ENCODE peak calls at places on chromosomes 16 and 17, in seven cellular contexts. U is A549, L is adrenal gland, F is bronchial epithelial cell, P is pancreas, G is epithelial cell of esophagus, D is cardiac muscle cell. E is an unnamed sample.

GRCh38 chr17:2990396-2990795 is 73.0 kb downstream of the OR1D5 start:
- DNase-seq in U (no peak), L (no peak), F (no peak), P (no peak), G (no peak), D (no peak), E (no peak)

GRCh38 chr16:88373211-88373610 is 9.5 kb upstream of the ZNF469 start:
- DNase-seq in U (no peak), L (peak; percentile 5), F (no peak), P (no peak), G (no peak), D (no peak), E (no peak)

GRCh38 chr17:59513934-59514841 is 51.2 kb upstream of the DHX40 start:
- DNase-seq in U (peak; percentile 83), L (peak; percentile 93), F (peak; percentile 56), P (peak; percentile 82), G (peak; percentile 82), D (peak; percentile 94), E (peak; percentile 74)

GRCh38 chr16:67448580-67448979 is 17.7 kb downstream of the HSD11B2 start:
- DNase-seq in U (no peak), L (no peak), F (no peak), P (no peak), G (no peak), D (no peak), E (no peak)

GRCh38 chr17:56902350-56902749 is 11.5 kb downstream of the TRIM25 start:
- DNase-seq in U (peak; percentile 69), L (no peak), F (peak; percentile 81), P (no peak), G (peak; percentile 70), D (peak; percentile 30), E (peak; percentile 43)

GRCh38 chr16:86772671-86773338 is 194.5 kb downstream of the FOXL1 start:
- DNase-seq in U (no peak), L (no peak), F (no peak), P (no peak), G (peak; percentile 54), D (peak; percentile 11), E (peak; percentile 70)

GRCh38 chr16:89599451-89599858 is 14.0 kb upstream of the DPEP1 start:
- DNase-seq in U (peak; percentile 81), L (no peak), F (peak; percentile 25), P (peak; percentile 79), G (peak; percentile 61), D (no peak), E (peak; percentile 22)

GRCh38 chr17:1413281-1413791 is 13.3 kb upstream of the YWHAE start:
- DNase-seq in U (peak; percentile 55), L (peak; percentile 92), F (peak; percentile 60), P (peak; percentile 88), G (peak; percentile 55), D (peak; percentile 86), E (peak; percentile 94)

GRCh38 chr16:20673882-20674683 is 23.4 kb downstream of the ACSM1 start:
- DNase-seq in U (no peak), L (no peak), F (no peak), P (no peak), G (no peak), D (peak; percentile 51), E (no peak)

GRCh38 chr16:20676268-20676828 is 21.1 kb downstream of the ACSM1 start:
- DNase-seq in U (no peak), L (peak; percentile 72), F (peak; percentile 55), P (peak; percentile 44), G (peak; percentile 48), D (peak; percentile 52), E (no peak)

GRCh38 chr16:20676867-20677266 is 20.6 kb downstream of the ACSM1 start:
- DNase-seq in U (no peak), L (no peak), F (no peak), P (no peak), G (no peak), D (no peak), E (no peak)

GRCh38 chr16:20675488-20676267 is 21.8 kb downstream of the ACSM1 start:
- DNase-seq in U (no peak), L (no peak), F (peak; percentile 70), P (peak; percentile 45), G (peak; percentile 74), D (peak; percentile 57), E (peak; percentile 0)

DNA sequence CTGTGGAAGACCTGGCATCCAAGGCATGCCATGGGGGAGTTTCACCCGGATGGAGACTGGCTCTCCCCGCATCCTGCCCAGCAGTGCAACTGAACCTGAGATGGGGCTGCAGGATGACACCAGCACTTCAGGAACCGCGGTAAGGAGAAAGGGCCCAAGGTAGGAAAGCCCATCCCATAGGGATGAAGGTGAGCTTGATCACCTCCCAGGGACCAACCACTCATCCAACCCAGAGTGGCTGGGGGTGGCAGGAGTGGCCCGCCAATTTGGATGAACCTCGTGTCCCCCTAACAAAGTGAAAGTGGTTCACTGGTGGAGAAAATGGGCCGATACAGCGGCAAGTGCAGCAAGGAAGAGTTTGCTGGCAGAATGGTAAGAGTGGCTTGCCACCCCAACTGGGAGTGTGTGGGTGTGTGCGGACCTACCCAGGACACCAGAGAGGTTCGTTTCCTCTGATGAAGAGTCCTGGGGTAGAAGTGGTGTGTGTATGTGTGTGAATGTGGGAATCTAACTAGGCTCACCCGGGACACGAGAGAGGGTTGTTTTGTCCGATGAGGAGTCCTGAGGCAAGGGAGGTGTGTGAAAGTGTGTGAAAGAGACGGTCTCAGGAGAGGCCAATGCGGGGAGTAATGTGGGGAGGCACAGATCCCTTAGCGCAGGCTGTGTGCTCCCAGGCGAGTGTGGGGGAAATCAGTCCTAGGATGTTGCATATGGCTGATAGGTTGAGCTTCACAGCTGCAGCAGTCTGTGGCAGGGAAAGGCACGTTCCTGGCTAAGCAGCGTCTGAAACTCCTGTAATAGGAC is 22.6 kb downstream of the ACSM1 start:
- DNase-seq in U (no peak), L (no peak), F (no peak), P (peak; percentile 44), G (peak; percentile 7), D (peak; percentile 37), E (no peak)
- H3K4me3 ChIP-seq in U (no peak overlapping the region), L (no peak overlapping the region), F (peak overlapping the region; percentile 9), P (peak overlapping the region; percentile 41), G (peak overlapping the region; percentile 45), D (no peak overlapping the region), E (no peak overlapping the region)

DNA sequence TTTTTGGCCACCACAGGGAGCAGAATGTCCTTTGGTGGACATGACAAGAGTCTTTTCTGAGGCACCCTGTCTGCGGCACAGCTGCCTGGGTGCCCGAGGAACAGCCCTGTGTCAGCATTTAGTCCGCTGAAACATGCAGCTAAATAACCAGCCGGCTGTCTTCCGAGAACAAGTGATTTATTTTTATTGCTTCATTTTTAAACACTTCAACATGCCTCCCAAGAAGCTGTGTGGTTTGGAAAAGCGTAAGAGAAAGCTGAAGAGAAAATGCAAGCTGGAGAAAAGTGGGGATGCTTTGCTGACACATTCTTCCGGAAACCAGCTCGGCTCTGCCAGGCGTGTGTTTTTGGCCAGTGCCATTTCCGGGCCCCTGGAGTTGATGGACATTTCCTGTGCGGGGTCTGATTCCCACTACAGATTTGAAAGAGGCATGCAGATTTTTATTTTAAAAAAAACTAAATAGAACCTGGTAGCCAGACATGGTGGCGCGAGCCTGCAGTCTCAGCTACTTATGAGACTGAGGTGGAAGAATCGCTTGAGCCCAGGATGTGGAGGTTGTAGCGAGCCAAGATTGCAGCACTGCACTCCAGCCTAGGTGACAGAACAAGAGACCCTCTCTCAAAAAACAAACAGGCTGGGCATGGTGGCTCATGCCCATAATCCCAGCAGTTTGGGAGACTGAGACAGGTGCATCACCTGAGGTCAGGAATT is 94.8 kb downstream of the SEC14L1 start:
- DNase-seq in U (no peak), L (peak; percentile 64), F (peak; percentile 8), P (no peak), G (no peak), D (peak; percentile 94), E (peak; percentile 87)
- H3K4me3 ChIP-seq in U (no peak overlapping the region), L (no peak overlapping the region), F (no peak overlapping the region), P (no peak overlapping the region), G (no peak overlapping the region), D (no peak overlapping the region), E (no peak overlapping the region)

DNA sequence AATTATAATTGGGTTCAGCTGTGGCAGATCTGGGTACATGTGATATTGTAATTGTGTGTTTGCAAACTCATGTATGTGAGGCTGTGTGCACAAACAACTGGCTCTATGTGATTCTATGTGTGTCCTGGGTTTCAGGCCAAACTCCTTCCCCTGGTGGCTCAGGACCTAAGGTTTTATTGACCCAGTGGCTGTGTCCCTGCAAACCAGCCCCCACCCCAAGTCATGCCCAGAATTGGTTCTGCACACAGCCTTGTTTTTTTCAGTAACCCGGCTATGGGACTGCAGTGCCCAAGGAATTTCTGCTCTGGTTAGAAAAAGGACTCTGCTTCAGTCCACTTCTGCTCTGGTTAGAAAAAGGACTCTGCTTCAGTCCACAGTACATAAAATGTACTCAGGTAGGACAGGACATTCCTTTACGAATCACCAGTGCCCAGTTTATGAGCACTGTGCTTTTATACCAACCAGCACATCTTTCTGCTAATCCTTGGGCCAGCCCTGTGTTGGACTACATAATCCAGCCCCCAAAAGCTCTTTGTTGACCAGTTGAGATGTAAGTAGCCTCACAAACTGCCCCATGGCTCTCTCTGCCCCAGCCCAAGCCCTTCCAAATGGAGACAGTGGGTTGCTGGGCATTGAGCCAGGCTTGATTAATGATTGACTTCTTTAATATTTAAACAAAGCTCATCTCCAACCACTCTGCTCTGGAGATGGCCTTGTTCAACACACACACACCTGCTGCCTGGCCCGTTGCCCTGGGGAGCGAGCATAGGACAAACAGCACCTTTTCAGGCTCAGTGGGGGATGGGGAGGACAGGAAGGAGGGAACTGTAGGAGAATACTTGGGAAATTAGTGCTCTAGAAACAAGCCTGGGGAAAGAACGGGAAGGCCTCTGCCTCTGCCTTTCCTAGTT is 2.9 kb upstream of the KCNH6 start:
- DNase-seq in U (peak; percentile 54), L (no peak), F (no peak), P (no peak), G (no peak), D (no peak), E (no peak)
- H3K4me3 ChIP-seq in U (no peak overlapping the region), L (no peak overlapping the region), F (no peak overlapping the region), P (no peak overlapping the region), G (no peak overlapping the region), D (no peak overlapping the region), E (no peak overlapping the region)

GRCh38 chr17:48590603-48591161 is 641 bp upstream of the HOXB3 start:
- DNase-seq in U (no peak), L (no peak), F (no peak), P (no peak), G (no peak), D (no peak), E (no peak)

GRCh38 chr17:48589060-48589830 is 796 bp downstream of the HOXB3 start:
- DNase-seq in U (no peak), L (no peak), F (no peak), P (no peak), G (no peak), D (no peak), E (no peak)

GRCh38 chr17:48591435-48592077 is 1.5 kb upstream of the HOXB3 start:
- DNase-seq in U (no peak), L (no peak), F (no peak), P (no peak), G (no peak), D (no peak), E (no peak)

GRCh38 chr17:48588519-48588918 is 1.5 kb downstream of the HOXB3 start:
- DNase-seq in U (no peak), L (no peak), F (no peak), P (no peak), G (no peak), D (no peak), E (no peak)

DNA sequence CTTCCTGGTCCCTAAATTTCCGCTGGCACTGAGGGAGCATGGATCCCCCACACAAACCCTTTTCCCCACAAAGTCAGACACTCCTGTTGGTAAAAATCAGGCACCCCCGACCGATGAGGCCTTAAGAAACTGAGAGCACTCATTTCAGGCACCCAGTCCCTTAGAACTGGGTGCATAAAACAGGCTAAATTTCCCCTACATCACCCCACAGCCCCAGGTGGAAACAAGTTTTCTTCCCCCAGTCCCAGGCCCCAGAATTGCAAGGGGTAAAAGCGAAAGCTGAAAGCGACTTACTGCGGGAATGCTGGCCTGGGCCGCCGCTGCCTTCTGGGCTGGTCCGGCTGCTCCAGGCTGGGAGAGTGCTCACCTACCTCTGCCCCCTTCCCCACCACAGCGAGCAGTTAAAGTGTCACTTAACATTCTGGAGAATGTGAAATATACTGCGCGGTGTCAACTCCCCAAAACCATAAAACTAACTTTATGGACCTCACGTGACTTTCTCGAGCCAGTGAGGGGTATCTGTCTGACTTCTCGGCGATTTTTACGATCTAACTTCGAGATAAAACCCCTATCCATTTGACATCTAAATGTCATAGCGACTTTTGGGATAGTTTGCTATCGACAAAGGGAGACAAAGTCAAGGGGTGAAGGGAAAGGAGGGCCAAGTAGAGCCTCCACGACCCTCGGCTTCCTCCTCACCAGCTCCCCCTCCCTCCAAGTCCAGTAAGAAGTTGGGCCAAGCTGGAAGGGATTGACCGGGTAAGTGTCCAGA is at the start of gene HOXB3:
- DNase-seq in U (no peak), L (no peak), F (no peak), P (no peak), G (no peak), D (no peak), E (no peak)
- H3K4me3 ChIP-seq in U (no peak within 1 kb of the TSS), L (no peak within 1 kb of the TSS), F (no peak within 1 kb of the TSS), P (no peak within 1 kb of the TSS), G (no peak within 1 kb of the TSS), D (no peak within 1 kb of the TSS), E (peak within 1 kb of the TSS; percentile 15)

E was measured in fibroblast of mammary gland.